ENCODE peak calls at places on chromosomes 2 and 18, in six cellular contexts. G, X, F, T, O and M are unnamed samples. For H3K4me1 and H3K36me3, the result is how much of the 10 kb centered on the place peaks cover.

GRCh38 chr2:27093430-27094352 is 7.1 kb downstream of the KHK start:
- DNase-seq in X (no peak), G (no peak), O (no peak), T (no peak), F (no peak), M (no peak)

GRCh38 chr18:59075923-59076322 is 63.8 kb upstream of the SEC11C start:
- DNase-seq in F (no peak), T (no peak), X (no peak), G (no peak), O (no peak), M (no peak)

GRCh38 chr2:20526666-20527065 is 79.8 kb downstream of the RHOB start:
- DNase-seq in F (no peak), T (peak), X (no peak), O (no peak), G (no peak), M (no peak)

GRCh38 chr2:169462896-169463695 is 16.2 kb upstream of the BBS5 start:
- DNase-seq in G (no peak), T (no peak), F (no peak), O (no peak), X (no peak), M (no peak)

GRCh38 chr2:175147196-175147595 is 20.8 kb downstream of the ATF2 start:
- DNase-seq in G (no peak), X (no peak), T (no peak), F (no peak), O (no peak), M (no peak)

GRCh38 chr18:74951165-74951760 is 257.7 kb downstream of the PTGR3 start:
- DNase-seq in F (no peak), X (peak), G (no peak), O (peak), T (no peak), M (no peak)

GRCh38 chr2:63374341-63374740 is 213.9 kb downstream of the WDPCP start:
- DNase-seq in O (no peak), X (no peak), F (no peak), T (no peak), G (no peak), M (no peak)

GRCh38 chr2:240133401-240133800 is 2.7 kb downstream of the COPS9 start:
- DNase-seq in T (no peak), G (no peak), O (peak), F (no peak), X (peak), M (peak)

GRCh38 chr2:68737717-68738116 is 3.1 kb downstream of the ARHGAP25 start:
- DNase-seq in G (no peak), T (no peak), F (no peak), X (no peak), O (no peak), M (no peak)

GRCh38 chr2:21395366-21395765 is 271.6 kb downstream of the TDRD15 start:
- DNase-seq in O (no peak), F (no peak), G (peak), X (no peak), T (peak), M (no peak)

GRCh38 chr2:66389651-66390131 is 45.2 kb upstream of the MEIS1 start:
- DNase-seq in O (no peak), X (peak), T (no peak), F (no peak), G (no peak), M (no peak)

GRCh38 chr2:167104691-167105090 is 216.4 kb downstream of the XIRP2 start:
- DNase-seq in G (no peak), T (no peak), O (no peak), X (no peak), F (no peak), M (no peak)

GRCh38 chr18:62339106-62339988 is 14.2 kb downstream of the TNFRSF11A start:
- DNase-seq in G (peak), T (no peak), F (peak), X (no peak), O (no peak), M (no peak)

GRCh38 chr2:50575232-50575631 is 456.7 kb downstream of the NRXN1 start:
- DNase-seq in O (no peak), T (no peak), X (no peak), G (peak), F (no peak), M (no peak)

GRCh38 chr2:53129851-53130250 is 637.8 kb upstream of the CHAC2 start:
- DNase-seq in F (peak), T (no peak), O (no peak), X (no peak), G (no peak), M (no peak)

GRCh38 chr2:10721344-10722251 is at the start of gene ATP6V1C2:
- DNase-seq in F (no peak), G (peak), O (no peak), X (peak), T (peak), M (no peak)

GRCh38 chr18:69686861-69687260 is 260.8 kb downstream of the CD226 start:
- DNase-seq in G (no peak), O (no peak), F (no peak), T (no peak), X (no peak), M (no peak)

GRCh38 chr2:153404792-153405191 is 73.8 kb downstream of the RPRM start:
- DNase-seq in X (no peak), T (no peak), G (no peak), F (no peak), O (no peak), M (no peak)

GRCh38 chr2:54853635-54854034 is 130.2 kb downstream of the EML6 start:
- DNase-seq in G (no peak), F (no peak), O (no peak), X (no peak), T (no peak), M (no peak)

GRCh38 chr2:144406111-144406788 is 113.7 kb downstream of the ZEB2 start:
- DNase-seq in O (no peak), X (no peak), G (no peak), T (no peak), F (no peak), M (no peak)

GRCh38 chr18:51721388-51721787 is 523.9 kb upstream of the MEX3C start:
- DNase-seq in O (no peak), T (no peak), F (no peak), X (no peak), G (no peak), M (no peak)

GRCh38 chr18:51711298-51711889 is 513.9 kb upstream of the MEX3C start:
- DNase-seq in O (no peak), X (no peak), F (no peak), G (no peak), T (no peak), M (no peak)

GRCh38 chr18:51716277-51716676 is 518.8 kb upstream of the MEX3C start:
- DNase-seq in O (no peak), X (no peak), F (no peak), G (no peak), T (no peak), M (no peak)
- H3K4me1 ChIP-seq in O (under half), X (under half), F (under half), G (under half), T (under half), M (under half)

GRCh38 chr2:239005586-239005985 is 157.7 kb downstream of the TWIST2 start:
- DNase-seq in F (no peak), G (no peak), O (peak), T (no peak), X (no peak), M (no peak)

GRCh38 chr2:239002591-239002959 is 154.7 kb downstream of the TWIST2 start:
- DNase-seq in G (no peak), O (no peak), F (no peak), T (no peak), X (no peak), M (no peak)

GRCh38 chr2:239003933-239004636 is 156.2 kb downstream of the TWIST2 start:
- DNase-seq in O (no peak), F (no peak), G (no peak), X (no peak), T (no peak), M (no peak)

GRCh38 chr2:239001794-239002193 is 153.9 kb downstream of the TWIST2 start:
- DNase-seq in O (no peak), T (no peak), X (no peak), G (no peak), F (no peak), M (no peak)

DNA sequence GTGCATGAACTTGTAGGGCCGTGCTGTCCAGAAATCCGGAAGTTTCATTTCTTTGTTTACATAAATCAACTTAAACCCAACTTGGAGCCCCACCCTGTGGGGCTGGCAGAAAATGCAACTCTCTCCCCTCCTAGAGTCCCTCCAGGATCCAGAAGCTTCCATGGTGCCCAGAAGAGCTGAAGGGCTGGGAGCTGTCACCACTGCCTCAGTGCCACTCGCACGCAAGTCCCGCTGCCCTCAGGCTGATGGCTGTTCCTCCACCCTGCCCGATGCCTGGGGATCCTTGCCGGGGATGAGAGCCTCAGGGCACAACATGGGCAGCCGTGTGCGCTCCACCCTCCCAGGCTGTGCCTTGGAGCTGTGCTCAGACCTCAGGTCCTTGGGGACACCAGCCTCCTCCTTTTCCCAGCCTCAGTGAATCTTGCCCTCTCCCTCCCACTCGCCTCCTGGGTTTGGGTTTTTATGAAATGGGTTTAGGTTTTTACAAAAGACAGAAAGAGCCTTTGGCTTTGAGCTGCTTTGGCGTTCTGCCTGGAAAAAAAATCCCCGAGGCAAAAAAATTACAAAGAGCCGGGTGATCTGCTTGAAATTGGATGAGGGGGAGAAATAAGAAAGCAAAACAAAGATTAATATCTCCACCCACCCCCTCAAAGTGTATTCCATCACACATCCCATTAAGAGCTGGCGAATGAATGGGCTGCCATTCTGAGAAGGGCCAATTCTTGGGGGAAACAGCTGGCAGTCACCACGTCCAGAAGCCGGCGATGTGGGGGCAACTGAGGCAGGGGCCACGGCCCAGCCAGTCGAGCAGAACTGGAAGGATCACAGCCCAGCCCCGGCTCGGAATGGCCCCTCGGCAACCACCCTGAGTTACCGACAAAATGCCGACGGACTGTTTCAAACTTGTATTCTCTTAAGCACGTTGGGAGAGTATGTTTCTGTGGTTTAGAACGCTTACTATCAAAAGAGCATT is 155.4 kb downstream of the TWIST2 start:
- DNase-seq in X (no peak), G (no peak), F (no peak), O (no peak), T (no peak), M (no peak)
- TF ChIP-seq POLR2AphosphoS5 in X (no peak), G (no peak), F (no peak), O (no peak), T (no peak), M (no peak)

GRCh38 chr18:46577546-46577945 is 79.5 kb downstream of the LOXHD1 start:
- DNase-seq in T (no peak), G (no peak), F (no peak), O (no peak), X (no peak), M (no peak)
- H3K36me3 ChIP-seq in T (under half), G (under half), F (under half), O (under half), X (under half), M (under half)

DNA sequence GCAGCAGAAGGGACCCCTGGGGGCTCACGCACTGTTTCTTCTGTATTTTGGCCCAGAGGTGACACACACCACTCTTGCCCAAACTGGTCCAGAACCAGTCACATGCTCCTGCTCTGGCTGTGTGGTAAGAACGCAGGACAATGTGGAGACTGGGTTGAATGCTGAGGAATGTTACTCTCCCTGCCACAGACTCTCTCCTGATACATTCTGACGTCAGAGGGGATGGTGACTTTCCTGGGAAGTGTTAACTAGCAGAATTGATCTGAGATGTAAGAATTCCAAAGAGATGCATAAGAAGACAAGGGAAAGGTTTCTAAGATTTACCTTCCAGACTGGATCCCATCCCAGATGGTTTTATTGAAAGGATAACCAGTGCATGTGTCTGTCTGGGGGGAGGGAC is 100.8 kb downstream of the ASB1 start:
- DNase-seq in T (no peak), O (no peak), G (no peak), F (no peak), X (no peak), M (no peak)
- H3K4me1 ChIP-seq in T (under half), O (under half), G (under half), F (under half), X (under half), M (under half)